ENCODE peak calls at places on chromosomes 13 and 19, in four cellular contexts. M, N, L and P are unnamed samples.

GRCh38 chr19:7795555-7796161 is 32.6 kb downstream of the CLEC4M start:
- DNase-seq in N (no peak), M (no peak), L (no peak), P (no peak)

GRCh38 chr19:2574971-2575630 is 99.2 kb downstream of the GADD45B start:
- DNase-seq in M (no peak), N (peak), L (no peak), P (no peak)

GRCh38 chr19:48674921-48675824 is 2.4 kb upstream of the NTN5 start:
- DNase-seq in L (peak), N (peak), M (peak), P (peak)

GRCh38 chr13:74047925-74048324 is 86.3 kb downstream of the KLF12 start:
- DNase-seq in N (peak), M (peak), L (no peak), P (no peak)

GRCh38 chr19:17402982-17403855 is 2.2 kb downstream of the BST2 start:
- DNase-seq in N (no peak), M (peak), L (peak), P (no peak)

GRCh38 chr13:100721885-100722512 is 47.4 kb upstream of the TMTC4 start:
- DNase-seq in M (peak), L (peak), N (no peak), P (peak)

GRCh38 chr19:56309511-56310185 is 5.0 kb downstream of the ZSCAN5A start:
- DNase-seq in N (peak), L (peak), M (no peak), P (peak)

GRCh38 chr19:4267901-4268815 is 10.9 kb upstream of the SHD start:
- DNase-seq in M (no peak), N (peak), L (no peak), P (peak)

GRCh38 chr19:14407889-14408640 is 11.1 kb downstream of the DDX39A start:
- DNase-seq in M (no peak), L (no peak), N (peak), P (peak)

GRCh38 chr19:459724-460511 is 915 bp downstream of the SHC2 start:
- DNase-seq in N (peak), M (peak), L (peak), P (peak)

GRCh38 chr19:41588497-41589209 is 12.7 kb downstream of the CEACAM21 start:
- DNase-seq in L (peak), N (no peak), M (peak), P (no peak)

GRCh38 chr19:8505680-8506401 is 3.4 kb upstream of the PRAM1 start:
- DNase-seq in M (peak), N (peak), L (peak), P (peak)

GRCh38 chr13:96198038-96198437 is 108.1 kb downstream of the HS6ST3 start:
- DNase-seq in N (no peak), L (no peak), M (no peak), P (no peak)

GRCh38 chr19:13838943-13839192 is 38.1 kb upstream of the NANOS3 start:
- DNase-seq in N (no peak), M (no peak), L (no peak), P (no peak)

GRCh38 chr13:77979721-77980377 is 61.2 kb upstream of the EDNRB start:
- DNase-seq in L (no peak), M (no peak), N (no peak), P (no peak)

GRCh38 chr19:54316746-54317107 is 3.8 kb upstream of the LILRA5 start:
- DNase-seq in N (no peak), M (no peak), L (no peak), P (no peak)

GRCh38 chr13:49307365-49307764 is 59.6 kb downstream of the CDADC1 start:
- DNase-seq in L (no peak), M (no peak), N (no peak), P (no peak)